ENCODE peak calls at places on chromosomes 6 and 20, in nine cellular contexts. E, A, R, L, B, J, M, F and K are unnamed samples.

GRCh38 chr6:15588966-15589634 is 73.7 kb downstream of the DTNBP1 start:
- DNase-seq in E (peak; percentile 63), A (peak; percentile 39), R (no peak), L (no peak), B (peak; percentile 55), J (peak; percentile 31), M (no peak), F (no peak), K (no peak)

GRCh38 chr6:36917541-36918193 is 31.9 kb downstream of the C6orf89 start:
- DNase-seq in E (no peak), A (no peak), R (no peak), L (peak; percentile 55), B (peak; percentile 83), J (peak; percentile 41), M (peak; percentile 76), F (no peak), K (no peak)

GRCh38 chr20:15487030-15487429 is 1086.2 kb downstream of the KIF16B start:
- DNase-seq in E (no peak), A (peak; percentile 2), R (no peak), L (no peak), B (peak; percentile 2), J (no peak), M (no peak), F (no peak), K (no peak)

GRCh38 chr20:43667341-43668132 is 623 bp downstream of the MYBL2 start:
- DNase-seq in E (no peak), A (no peak), R (no peak), L (no peak), B (no peak), J (peak; percentile 13), M (no peak), F (peak; percentile 47), K (no peak)

GRCh38 chr6:143688681-143689080 is 10.9 kb downstream of the PHACTR2 start:
- DNase-seq in E (no peak), A (no peak), R (no peak), L (no peak), B (no peak), J (no peak), M (no peak), F (no peak), K (no peak)

GRCh38 chr6:95660544-95660943 is 83.2 kb downstream of the MANEA start:
- DNase-seq in E (no peak), A (no peak), R (no peak), L (no peak), B (no peak), J (no peak), M (no peak), F (no peak), K (no peak)

GRCh38 chr6:170236131-170236851 is 54.6 kb downstream of the DLL1 start:
- DNase-seq in E (no peak), A (no peak), R (peak; percentile 36), L (no peak), B (no peak), J (no peak), M (no peak), F (peak; percentile 0), K (no peak)

GRCh38 chr6:143000771-143001170 is 55.8 kb upstream of the HIVEP2 start:
- DNase-seq in E (no peak), A (peak; percentile 66), R (no peak), L (no peak), B (no peak), J (peak; percentile 53), M (no peak), F (no peak), K (no peak)

GRCh38 chr20:20712004-20712473 is 405 bp downstream of the RALGAPA2 start:
- DNase-seq in E (no peak), A (no peak), R (peak; percentile 45), L (peak; percentile 35), B (no peak), J (no peak), M (no peak), F (no peak), K (peak; percentile 26)

GRCh38 chr20:58839474-58839874 is 11.2 kb downstream of the GNAS-AS1 start:
- DNase-seq in E (peak; percentile 26), A (peak; percentile 26), R (no peak), L (no peak), B (no peak), J (peak; percentile 39), M (no peak), F (peak; percentile 72), K (no peak)

GRCh38 chr6:110653381-110653780 is 161.9 kb downstream of the CDK19 start:
- DNase-seq in E (no peak), A (no peak), R (no peak), L (no peak), B (no peak), J (no peak), M (no peak), F (no peak), K (no peak)

GRCh38 chr6:35213824-35214756 is at the start of gene SCUBE3:
- DNase-seq in E (peak; percentile 34), A (peak; percentile 36), R (peak; percentile 70), L (peak; percentile 25), B (no peak), J (peak; percentile 44), M (peak; percentile 36), F (peak; percentile 76), K (peak; percentile 55)

GRCh38 chr20:9286501-9286900 is 217.6 kb downstream of the PLCB4 start:
- DNase-seq in E (no peak), A (no peak), R (no peak), L (no peak), B (no peak), J (no peak), M (no peak), F (no peak), K (no peak)

GRCh38 chr6:163906006-163906710 is 491.6 kb downstream of the QKI start:
- DNase-seq in E (no peak), A (no peak), R (no peak), L (no peak), B (no peak), J (no peak), M (no peak), F (no peak), K (no peak)

GRCh38 chr6:77326029-77326428 is 137.3 kb downstream of the HTR1B start:
- DNase-seq in E (peak; percentile 20), A (no peak), R (no peak), L (no peak), B (no peak), J (no peak), M (no peak), F (no peak), K (no peak)

GRCh38 chr6:36544228-36544627 is 3.1 kb downstream of the STK38 start:
- DNase-seq in E (no peak), A (peak; percentile 11), R (no peak), L (no peak), B (no peak), J (peak; percentile 13), M (no peak), F (no peak), K (no peak)

GRCh38 chr6:77368660-77369313 is 94.5 kb downstream of the HTR1B start:
- DNase-seq in E (peak; percentile 3), A (peak; percentile 48), R (no peak), L (peak; percentile 27), B (no peak), J (peak; percentile 63), M (peak; percentile 25), F (peak; percentile 12), K (no peak)

GRCh38 chr20:59939879-59940128 is 301 bp downstream of the PPP1R3D start:
- DNase-seq in E (no peak), A (no peak), R (no peak), L (peak; percentile 33), B (no peak), J (peak; percentile 26), M (peak; percentile 35), F (no peak), K (peak; percentile 23)

GRCh38 chr6:40778186-40778585 is 191.0 kb upstream of the LRFN2 start:
- DNase-seq in E (peak; percentile 6), A (peak; percentile 7), R (no peak), L (no peak), B (no peak), J (no peak), M (no peak), F (no peak), K (no peak)

GRCh38 chr6:40780626-40781025 is 193.5 kb upstream of the LRFN2 start:
- DNase-seq in E (no peak), A (no peak), R (no peak), L (no peak), B (no peak), J (no peak), M (no peak), F (no peak), K (no peak)

GRCh38 chr6:40779399-40779798 is 192.2 kb upstream of the LRFN2 start:
- DNase-seq in E (peak; percentile 50), A (peak; percentile 30), R (no peak), L (no peak), B (peak; percentile 14), J (no peak), M (no peak), F (no peak), K (no peak)

GRCh38 chr6:40778918-40779317 is 191.8 kb upstream of the LRFN2 start:
- DNase-seq in E (no peak), A (no peak), R (no peak), L (no peak), B (no peak), J (no peak), M (no peak), F (no peak), K (no peak)

GRCh38 chr6:40774932-40775331 is 187.8 kb upstream of the LRFN2 start:
- DNase-seq in E (no peak), A (no peak), R (no peak), L (no peak), B (no peak), J (no peak), M (no peak), F (no peak), K (no peak)
- TF ChIP-seq CTCF in E (no peak), A (no peak), R (no peak), L (no peak), B (no peak), J (no peak), M (no peak), F (no peak), K (no peak)

GRCh38 chr6:11748591-11748990 is 30.0 kb downstream of the ADTRP start:
- DNase-seq in E (no peak), A (no peak), R (no peak), L (no peak), B (no peak), J (no peak), M (no peak), F (no peak), K (no peak)
- TF ChIP-seq CTCF in E (no peak), A (no peak), R (no peak), L (no peak), B (no peak), J (no peak), M (no peak), F (no peak), K (no peak)

DNA sequence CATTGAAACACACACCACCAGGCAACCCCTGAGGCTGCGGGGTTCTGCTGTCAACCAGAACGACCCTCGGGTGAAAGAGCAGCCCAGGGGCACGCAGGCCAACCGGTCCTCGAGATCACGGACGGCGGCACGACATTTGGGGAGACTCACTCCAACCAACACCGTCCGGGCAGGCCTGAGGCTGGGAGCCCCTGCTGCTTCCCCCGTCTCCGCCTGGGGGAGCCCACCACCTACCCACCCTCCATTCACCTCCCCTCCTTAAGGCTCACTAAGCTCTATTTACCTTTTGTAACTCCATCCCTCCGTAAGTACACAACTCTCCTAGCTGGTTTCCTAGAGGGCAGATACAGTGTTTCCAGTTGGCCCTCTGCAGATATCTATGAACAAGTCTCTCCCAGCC is 971.3 kb upstream of the DEFB115 start:
- DNase-seq in E (no peak), A (no peak), R (no peak), L (no peak), B (no peak), J (peak; percentile 17), M (no peak), F (no peak), K (no peak)
- TF ChIP-seq CTCF in E (no peak), A (no peak), R (no peak), L (no peak), B (no peak), J (peak; percentile 28), M (no peak), F (no peak), K (no peak)

GRCh38 chr6:93294879-93295278 is 124.5 kb downstream of the EPHA7 start:
- DNase-seq in E (no peak), A (no peak), R (no peak), L (no peak), B (no peak), J (no peak), M (no peak), F (no peak), K (no peak)
- TF ChIP-seq CTCF in E (no peak), A (no peak), R (no peak), L (no peak), B (no peak), J (no peak), M (no peak), F (no peak), K (no peak)